ENCODE peak calls at places on chromosomes 4 and X, in nine cellular contexts. S is mucosa of descending colon; Y is mammary epithelial cell; B is NCI-H446; V is activated naive CD8-positive, alpha-beta T cell treated with anti-CD3 and anti-CD28 coated beads, Interleukin-2, amount 50 U/mL, for 24 hours; L is neural crest cell; H is GM04504; X is Right ventricle myocardium superior; J is WTC11. N is an unnamed sample.

GRCh38 chr4:76704133-76704881 is 193.6 kb downstream of the SOWAHB start:
- DNase-seq in B (no peak), J (no peak), Y (peak; percentile 87), L (no peak), V (no peak), X (no peak), S (peak; percentile 74), H (no peak), N (no peak)

GRCh38 chr4:81921757-81922159 is 450.1 kb upstream of the RASGEF1B start:
- DNase-seq in H (no peak), J (no peak), L (no peak), X (no peak), V (no peak), S (no peak), Y (no peak), B (no peak), N (no peak)

GRCh38 chrX:40100141-40100536 is 2.4 kb upstream of the BCOR start:
- DNase-seq in V (no peak), H (no peak), X (peak; percentile 67), J (no peak), S (no peak), Y (peak; percentile 20), L (no peak), B (no peak), N (no peak)

GRCh38 chrX:13128104-13128503 is 83.7 kb upstream of the FAM9C start:
- DNase-seq in B (no peak), X (no peak), L (no peak), S (no peak), Y (peak; percentile 56), H (no peak), J (no peak), V (no peak), N (no peak)

GRCh38 chr4:139018501-139018900 is 2.9 kb downstream of the NOCT start:
- DNase-seq in J (no peak), H (no peak), V (no peak), Y (no peak), S (no peak), X (no peak), L (no peak), B (no peak), N (no peak)

GRCh38 chrX:39527045-39527444 is 570.7 kb downstream of the BCOR start:
- DNase-seq in B (peak; percentile 56), J (no peak), X (no peak), Y (no peak), H (peak; percentile 55), L (no peak), V (no peak), S (no peak), N (no peak)

GRCh38 chr4:161183729-161184128 is 980.1 kb downstream of the FSTL5 start:
- DNase-seq in L (no peak), H (no peak), J (no peak), Y (no peak), B (no peak), V (no peak), X (no peak), S (no peak), N (no peak)

GRCh38 chr4:52979020-52979419 is 116.9 kb downstream of the RASL11B start:
- DNase-seq in L (no peak), Y (no peak), X (no peak), B (no peak), H (no peak), S (no peak), V (no peak), J (no peak), N (no peak)

GRCh38 chrX:10797493-10797892 is 177.1 kb upstream of the MID1 start:
- DNase-seq in S (no peak), Y (peak; percentile 40), V (no peak), L (no peak), H (no peak), B (no peak), J (no peak), X (no peak), N (no peak)

GRCh38 chr4:137576437-137576836 is 44.1 kb upstream of the PCDH18 start:
- DNase-seq in X (no peak), J (no peak), B (no peak), H (no peak), V (no peak), L (no peak), Y (no peak), S (no peak), N (no peak)

GRCh38 chr4:99723555-99724450 is 66.2 kb upstream of the C4orf54 start:
- DNase-seq in V (no peak), J (no peak), L (no peak), Y (peak; percentile 90), X (peak; percentile 74), H (peak; percentile 18), S (peak; percentile 21), B (peak; percentile 37), N (no peak)

N was measured in CD4-positive, alpha-beta T cell.